ENCODE peak calls at places on chromosomes 5 and 9, in seven cellular contexts. Z is heart left ventricle, K is HCT116, N is thyroid gland, F is A549, D is ovary, G is sigmoid colon. A is an unnamed sample.

GRCh38 chr9:37915911-37916470 is 12.1 kb upstream of the SLC25A51 start:
- DNase-seq in Z (no peak), K (no peak), N (no peak), F (no peak), D (no peak), G (peak; percentile 29), A (no peak)

GRCh38 chr9:90767523-90768100 is 34.0 kb upstream of the SYK start:
- DNase-seq in Z (no peak), K (no peak), N (no peak), F (peak; percentile 4), D (no peak), G (no peak), A (no peak)

GRCh38 chr9:38233343-38233742 is 159.2 kb upstream of the ALDH1B1 start:
- DNase-seq in Z (no peak), K (no peak), N (no peak), F (no peak), D (no peak), G (no peak), A (no peak)

GRCh38 chr5:961711-962240 is 46.8 kb upstream of the NKD2 start:
- DNase-seq in Z (no peak), K (no peak), N (no peak), F (no peak), D (no peak), G (no peak), A (no peak)

GRCh38 chr5:137486707-137487106 is 12.4 kb downstream of the SPOCK1 start:
- DNase-seq in Z (peak; percentile 43), K (no peak), N (no peak), F (peak; percentile 30), D (no peak), G (no peak), A (no peak)

GRCh38 chr9:36837431-36838405 is 196.3 kb downstream of the PAX5 start:
- DNase-seq in Z (no peak), K (no peak), N (no peak), F (no peak), D (no peak), G (no peak), A (no peak)

GRCh38 chr9:99431103-99431502 is 209.0 kb downstream of the SEC61B start:
- DNase-seq in Z (peak; percentile 31), K (no peak), N (peak; percentile 8), F (no peak), D (no peak), G (no peak), A (no peak)

GRCh38 chr5:61264273-61264661 is 67.8 kb upstream of the ZSWIM6 start:
- DNase-seq in Z (no peak), K (no peak), N (no peak), F (no peak), D (no peak), G (no peak), A (no peak)

GRCh38 chr5:137099651-137100050 is 399.5 kb downstream of the SPOCK1 start:
- DNase-seq in Z (no peak), K (no peak), N (no peak), F (no peak), D (no peak), G (no peak), A (no peak)

GRCh38 chr5:162282191-162282590 is 214.6 kb downstream of the GABRG2 start:
- DNase-seq in Z (no peak), K (no peak), N (no peak), F (no peak), D (no peak), G (no peak), A (no peak)

GRCh38 chr5:144085381-144085780 is 85.1 kb downstream of the YIPF5 start:
- DNase-seq in Z (no peak), K (no peak), N (no peak), F (no peak), D (no peak), G (no peak), A (no peak)

GRCh38 chr9:123049589-123050222 is 16.2 kb downstream of the GPR21 start:
- DNase-seq in Z (no peak), K (no peak), N (peak; percentile 42), F (no peak), D (no peak), G (peak; percentile 62), A (no peak)

GRCh38 chr5:1106385-1107166 is 5.3 kb downstream of the SLC12A7 start:
- DNase-seq in Z (no peak), K (no peak), N (no peak), F (no peak), D (no peak), G (no peak), A (no peak)

GRCh38 chr9:5628183-5628529 is 751 bp upstream of the RIC1 start:
- DNase-seq in Z (no peak), K (no peak), N (no peak), F (no peak), D (no peak), G (no peak), A (no peak)
- TF ChIP-seq POLR2A in Z (no peak), K (no peak), N (no peak), F (no peak), D (no peak), G (no peak), A (no peak)

DNA sequence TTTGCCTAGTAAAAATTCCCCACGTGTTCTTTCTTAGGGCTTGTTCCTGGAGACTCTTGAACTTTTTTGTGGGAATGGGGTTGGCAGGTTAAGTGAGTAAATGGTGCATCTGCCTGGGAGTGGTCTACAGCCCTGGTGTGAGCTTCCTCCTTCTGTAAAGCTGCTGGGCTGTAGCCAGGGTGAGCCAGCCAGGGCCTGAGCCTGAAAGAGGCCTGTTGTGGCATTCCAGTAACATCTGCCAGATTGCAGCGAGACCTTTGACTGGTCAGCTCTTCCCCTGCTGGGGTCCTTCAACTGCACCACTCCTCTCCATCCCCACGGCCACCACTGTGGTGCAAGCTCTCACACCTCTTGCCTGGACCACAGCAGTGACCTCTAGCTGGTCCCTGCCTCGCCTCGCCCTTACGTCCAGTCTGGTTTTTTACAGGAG is 47.5 kb downstream of the SLC22A5 start:
- DNase-seq in Z (peak; percentile 68), K (no peak), N (no peak), F (no peak), D (no peak), G (peak; percentile 75), A (no peak)
- H3K4me1 ChIP-seq in Z (peaks cover 92% of the 10 kb centered on the region), K (peaks cover 81% of the 10 kb centered on the region), N (peaks cover 54% of the 10 kb centered on the region), F (peaks cover 31% of the 10 kb centered on the region), D (peaks cover 15% of the 10 kb centered on the region), G (peaks cover 100% of the 10 kb centered on the region), A (peaks cover 2% of the 10 kb centered on the region)

DNA sequence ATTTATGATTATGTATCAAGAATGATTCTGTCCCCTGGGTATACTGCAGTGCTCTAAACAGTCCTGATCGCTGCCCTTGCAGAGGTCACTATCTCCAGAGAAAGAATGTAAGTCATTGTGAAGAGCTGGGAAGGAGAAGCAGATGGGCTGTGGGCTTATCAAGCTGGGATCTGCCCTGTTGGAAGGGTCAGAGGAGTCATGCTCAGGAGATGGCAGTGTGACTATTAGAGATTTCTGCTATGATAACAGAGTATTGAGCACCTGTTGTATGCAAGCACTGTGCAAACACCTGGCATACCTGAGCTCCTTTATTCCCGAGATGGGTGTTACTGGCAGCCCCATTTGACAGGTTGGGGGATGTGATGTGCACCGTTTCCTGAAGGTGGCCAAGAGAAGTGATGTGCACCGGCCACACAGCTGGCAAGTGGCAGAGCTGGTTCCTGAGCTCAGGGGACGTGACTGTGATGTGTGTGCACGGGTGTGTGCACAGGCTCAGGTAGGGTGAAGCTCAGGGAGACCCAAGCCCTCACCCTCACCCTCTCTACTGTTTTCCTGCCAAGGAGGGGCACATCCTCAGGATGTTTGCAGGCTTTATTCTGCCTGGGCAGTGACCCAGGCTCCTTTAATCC is 56.5 kb downstream of the WWC1 start:
- DNase-seq in Z (no peak), K (no peak), N (no peak), F (no peak), D (no peak), G (no peak), A (no peak)
- H3K27ac ChIP-seq in Z (no peak overlapping the region), K (no peak overlapping the region), N (no peak overlapping the region), F (peak overlapping the region; percentile 49), D (no peak overlapping the region), G (no peak overlapping the region), A (no peak overlapping the region)

DNA sequence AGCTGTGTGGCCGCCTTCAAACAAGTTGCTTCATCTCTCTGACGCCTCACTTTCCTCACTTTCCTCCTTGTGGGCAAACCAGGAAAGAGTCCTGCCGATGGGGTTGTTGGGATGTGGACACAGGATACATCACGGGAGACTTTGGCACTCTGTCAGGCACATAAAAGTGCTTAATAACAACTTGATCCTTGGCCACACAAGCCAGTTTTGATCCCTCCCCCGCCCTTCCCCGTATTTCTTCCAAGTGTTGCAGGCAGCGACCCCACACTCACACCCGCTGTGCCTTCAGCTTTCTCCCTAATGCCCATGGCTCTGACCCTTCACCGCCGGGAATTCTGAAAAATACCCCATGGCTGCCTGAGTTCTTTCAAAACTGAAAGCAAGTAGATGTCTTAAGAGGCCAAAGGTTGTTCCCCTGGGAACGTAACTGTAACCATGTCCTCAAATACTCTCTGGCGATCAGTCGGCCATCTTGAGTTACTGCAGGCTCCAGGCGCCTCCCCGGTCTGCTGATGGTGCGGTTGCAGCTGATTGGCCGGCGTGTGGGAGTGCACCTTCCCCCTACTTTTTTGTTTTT is 59.8 kb downstream of the ARHGEF37 start:
- DNase-seq in Z (peak; percentile 60), K (no peak), N (no peak), F (peak; percentile 33), D (peak; percentile 77), G (peak; percentile 90), A (no peak)
- TF ChIP-seq POLR2A in Z (no peak), K (no peak), N (no peak), F (no peak), D (no peak), G (no peak), A (peak; percentile 38)

GRCh38 chr9:89452561-89452960 is 45.4 kb downstream of the SEMA4D start:
- DNase-seq in Z (no peak), K (no peak), N (no peak), F (no peak), D (no peak), G (no peak), A (no peak)

GRCh38 chr9:89448381-89448780 is 49.5 kb downstream of the SEMA4D start:
- DNase-seq in Z (no peak), K (no peak), N (no peak), F (no peak), D (no peak), G (no peak), A (no peak)

GRCh38 chr9:89449261-89449671 is 48.6 kb downstream of the SEMA4D start:
- DNase-seq in Z (no peak), K (no peak), N (peak; percentile 60), F (no peak), D (no peak), G (no peak), A (no peak)

GRCh38 chr9:89448821-89449220 is 49.1 kb downstream of the SEMA4D start:
- DNase-seq in Z (no peak), K (no peak), N (no peak), F (no peak), D (no peak), G (no peak), A (no peak)

DNA sequence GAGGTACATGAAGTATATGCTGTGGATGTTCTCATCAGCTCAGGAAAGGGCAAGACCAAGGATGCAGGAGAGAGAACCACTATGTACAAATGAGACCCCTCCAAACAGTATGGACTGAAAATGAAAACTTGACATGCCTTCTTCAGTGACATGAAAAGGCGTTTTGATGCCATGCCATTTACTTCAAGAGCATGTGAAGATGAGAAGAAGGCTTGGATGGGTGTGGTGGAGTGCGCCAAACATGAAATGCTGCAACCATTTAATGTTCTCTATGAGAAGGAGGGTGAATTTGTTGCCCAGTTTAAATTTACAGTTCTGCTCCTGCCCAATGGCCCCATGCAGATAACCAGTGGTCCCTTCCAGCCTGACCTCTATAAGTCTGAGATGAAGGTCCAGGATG is 47.7 kb downstream of the SEMA4D start:
- DNase-seq in Z (no peak), K (no peak), N (no peak), F (no peak), D (no peak), G (no peak), A (no peak)
- H3K4me1 ChIP-seq in Z (no peaks in the 10 kb centered on the region), K (no peaks in the 10 kb centered on the region), N (peaks cover 6% of the 10 kb centered on the region), F (no peaks in the 10 kb centered on the region), D (no peaks in the 10 kb centered on the region), G (no peaks in the 10 kb centered on the region), A (no peaks in the 10 kb centered on the region)